ENCODE peak calls at places on chromosome 18, in six cellular contexts. B, Y, S, I, O and C are unnamed samples.

GRCh38 chr18:36459786-36460185 is 162.3 kb downstream of the FHOD3 start:
- DNase-seq in B (no peak), Y (no peak), S (no peak), I (no peak), O (no peak), C (no peak)

GRCh38 chr18:13547347-13547746 is 179.0 kb downstream of the FAM210A start:
- DNase-seq in B (no peak), Y (no peak), S (no peak), I (no peak), O (no peak), C (no peak)

GRCh38 chr18:47931707-47932103 is 1.2 kb upstream of the SMAD2 start:
- DNase-seq in B (no peak), Y (no peak), S (peak), I (peak), O (no peak), C (peak)

GRCh38 chr18:29172151-29173015 is 995.5 kb upstream of the CDH2 start:
- DNase-seq in B (peak), Y (peak), S (no peak), I (no peak), O (no peak), C (no peak)

GRCh38 chr18:50240083-50240563 is 26.2 kb downstream of the CFAP53 start:
- DNase-seq in B (peak), Y (peak), S (no peak), I (no peak), O (peak), C (no peak)

GRCh38 chr18:28584726-28585125 is 407.8 kb upstream of the CDH2 start:
- DNase-seq in B (peak), Y (peak), S (no peak), I (peak), O (peak), C (no peak)

GRCh38 chr18:52822160-52822559 is 482.2 kb downstream of the DCC start:
- DNase-seq in B (no peak), Y (no peak), S (no peak), I (no peak), O (no peak), C (no peak)

GRCh38 chr18:13612111-13612997 is 114.0 kb downstream of the FAM210A start:
- DNase-seq in B (no peak), Y (no peak), S (no peak), I (no peak), O (no peak), C (peak)

GRCh38 chr18:51593931-51594330 is 396.4 kb upstream of the MEX3C start:
- DNase-seq in B (no peak), Y (no peak), S (no peak), I (no peak), O (no peak), C (no peak)

GRCh38 chr18:11741505-11742145 is 52.6 kb downstream of the GNAL start:
- DNase-seq in B (peak), Y (no peak), S (peak), I (peak), O (peak), C (no peak)

GRCh38 chr18:13302611-13303267 is 84.2 kb downstream of the LDLRAD4 start:
- DNase-seq in B (no peak), Y (no peak), S (no peak), I (no peak), O (no peak), C (no peak)

GRCh38 chr18:29087616-29088246 is 910.8 kb upstream of the CDH2 start:
- DNase-seq in B (no peak), Y (peak), S (no peak), I (no peak), O (no peak), C (peak)

GRCh38 chr18:12076424-12077140 is 17.1 kb upstream of the ANKRD62 start:
- DNase-seq in B (peak), Y (peak), S (no peak), I (peak), O (no peak), C (no peak)

GRCh38 chr18:78641689-78642231 is 337.9 kb upstream of the SALL3 start:
- DNase-seq in B (no peak), Y (no peak), S (no peak), I (no peak), O (no peak), C (no peak)

GRCh38 chr18:50151876-50152275 is 43.1 kb downstream of the MYO5B start:
- DNase-seq in B (peak), Y (peak), S (peak), I (no peak), O (no peak), C (no peak)

GRCh38 chr18:23138470-23138869 is 3.2 kb downstream of the CABLES1 start:
- DNase-seq in B (no peak), Y (no peak), S (no peak), I (no peak), O (no peak), C (no peak)

GRCh38 chr18:54327818-54328217 is 29.8 kb downstream of the STARD6 start:
- DNase-seq in B (peak), Y (no peak), S (no peak), I (no peak), O (no peak), C (no peak)

GRCh38 chr18:73060666-73061270 is 193.0 kb upstream of the NETO1 start:
- DNase-seq in B (peak), Y (peak), S (no peak), I (no peak), O (no peak), C (no peak)

GRCh38 chr18:50665519-50665918 is 105.6 kb downstream of the MAPK4 start:
- DNase-seq in B (no peak), Y (no peak), S (no peak), I (no peak), O (no peak), C (no peak)

GRCh38 chr18:56162871-56163270 is 475.5 kb downstream of the TXNL1 start:
- DNase-seq in B (no peak), Y (peak), S (no peak), I (no peak), O (no peak), C (no peak)

GRCh38 chr18:48885266-48885950 is 65.4 kb downstream of the SMAD7 start:
- DNase-seq in B (no peak), Y (no peak), S (no peak), I (no peak), O (no peak), C (no peak)

GRCh38 chr18:57767259-57768050 is 35.7 kb downstream of the ATP8B1 start:
- DNase-seq in B (no peak), Y (no peak), S (no peak), I (no peak), O (no peak), C (no peak)

GRCh38 chr18:49025767-49026500 is 75.2 kb upstream of the SMAD7 start:
- DNase-seq in B (no peak), Y (no peak), S (no peak), I (no peak), O (no peak), C (no peak)

GRCh38 chr18:48412339-48412929 is 3.3 kb upstream of the ZBTB7C start:
- DNase-seq in B (peak), Y (no peak), S (peak), I (peak), O (peak), C (peak)

GRCh38 chr18:39454866-39455265 is 1889.3 kb upstream of the CELF4 start:
- DNase-seq in B (no peak), Y (no peak), S (no peak), I (no peak), O (no peak), C (no peak)

GRCh38 chr18:13369756-13370510 is 151.4 kb downstream of the LDLRAD4 start:
- DNase-seq in B (no peak), Y (peak), S (no peak), I (no peak), O (no peak), C (no peak)

GRCh38 chr18:58611471-58612131 is 17.3 kb downstream of the ALPK2 start:
- DNase-seq in B (no peak), Y (peak), S (no peak), I (peak), O (no peak), C (no peak)

GRCh38 chr18:48136051-48136543 is 205.6 kb upstream of the SMAD2 start:
- DNase-seq in B (no peak), Y (no peak), S (no peak), I (peak), O (no peak), C (no peak)

GRCh38 chr18:67634631-67635338 is 118.3 kb upstream of the DSEL start:
- DNase-seq in B (no peak), Y (no peak), S (no peak), I (peak), O (no peak), C (no peak)

GRCh38 chr18:47417807-47418206 is 166.3 kb upstream of the SKOR2 start:
- DNase-seq in B (no peak), Y (peak), S (no peak), I (no peak), O (no peak), C (no peak)

GRCh38 chr18:79589601-79590091 is 90.0 kb upstream of the CTDP1 start:
- DNase-seq in B (no peak), Y (no peak), S (no peak), I (no peak), O (no peak), C (no peak)

GRCh38 chr18:31657823-31658669 is 26.3 kb downstream of the B4GALT6 start:
- DNase-seq in B (no peak), Y (no peak), S (no peak), I (no peak), O (no peak), C (no peak)

GRCh38 chr18:46481048-46481846 is 175.8 kb downstream of the LOXHD1 start:
- DNase-seq in B (peak), Y (peak), S (peak), I (peak), O (peak), C (peak)

GRCh38 chr18:70418551-70419311 is 129.9 kb downstream of the SOCS6 start:
- DNase-seq in B (no peak), Y (peak), S (no peak), I (no peak), O (no peak), C (no peak)

GRCh38 chr18:21262979-21263378 is 20.9 kb downstream of the GREB1L start:
- DNase-seq in B (no peak), Y (peak), S (no peak), I (peak), O (no peak), C (no peak)
- H2AFZ ChIP-seq in B (no peak), Y (no peak), S (no peak), I (no peak), O (no peak), C (no peak)

DNA sequence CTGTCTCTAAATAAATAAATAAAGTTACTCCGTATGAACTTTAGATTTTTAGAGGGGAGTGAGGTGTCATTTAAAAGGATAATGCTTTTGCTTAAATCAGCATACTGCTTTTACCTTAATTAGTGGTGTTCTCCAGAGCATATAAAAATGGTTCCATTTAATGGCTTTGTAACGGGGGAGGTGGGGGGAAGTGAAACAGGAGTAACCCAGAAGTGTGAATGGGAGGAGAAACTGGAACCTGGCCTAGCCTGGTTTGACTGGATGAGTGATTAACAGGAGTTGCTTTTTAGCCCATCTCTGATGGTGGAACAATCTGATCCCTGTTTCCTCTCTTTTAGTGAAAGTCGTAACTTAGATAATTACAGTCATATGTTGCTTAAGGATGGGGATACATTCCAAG is 1.6 kb downstream of the CNDP2 start:
- DNase-seq in B (no peak), Y (no peak), S (no peak), I (no peak), O (no peak), C (no peak)
- H3K4me3 ChIP-seq in B (no peak), Y (no peak), S (no peak), I (peak), O (peak), C (peak)

GRCh38 chr18:3245853-3246635 is 1.6 kb upstream of the MYL12A start:
- DNase-seq in B (peak), Y (peak), S (peak), I (peak), O (peak), C (peak)

GRCh38 chr18:3246636-3247242 is 862 bp upstream of the MYL12A start:
- DNase-seq in B (peak), Y (no peak), S (peak), I (peak), O (no peak), C (peak)

GRCh38 chr18:3248062-3248669 is 565 bp downstream of the MYL12A start:
- DNase-seq in B (no peak), Y (peak), S (no peak), I (peak), O (no peak), C (peak)

GRCh38 chr18:3248670-3249359 is 1.2 kb downstream of the MYL12A start:
- DNase-seq in B (peak), Y (peak), S (no peak), I (no peak), O (no peak), C (peak)

DNA sequence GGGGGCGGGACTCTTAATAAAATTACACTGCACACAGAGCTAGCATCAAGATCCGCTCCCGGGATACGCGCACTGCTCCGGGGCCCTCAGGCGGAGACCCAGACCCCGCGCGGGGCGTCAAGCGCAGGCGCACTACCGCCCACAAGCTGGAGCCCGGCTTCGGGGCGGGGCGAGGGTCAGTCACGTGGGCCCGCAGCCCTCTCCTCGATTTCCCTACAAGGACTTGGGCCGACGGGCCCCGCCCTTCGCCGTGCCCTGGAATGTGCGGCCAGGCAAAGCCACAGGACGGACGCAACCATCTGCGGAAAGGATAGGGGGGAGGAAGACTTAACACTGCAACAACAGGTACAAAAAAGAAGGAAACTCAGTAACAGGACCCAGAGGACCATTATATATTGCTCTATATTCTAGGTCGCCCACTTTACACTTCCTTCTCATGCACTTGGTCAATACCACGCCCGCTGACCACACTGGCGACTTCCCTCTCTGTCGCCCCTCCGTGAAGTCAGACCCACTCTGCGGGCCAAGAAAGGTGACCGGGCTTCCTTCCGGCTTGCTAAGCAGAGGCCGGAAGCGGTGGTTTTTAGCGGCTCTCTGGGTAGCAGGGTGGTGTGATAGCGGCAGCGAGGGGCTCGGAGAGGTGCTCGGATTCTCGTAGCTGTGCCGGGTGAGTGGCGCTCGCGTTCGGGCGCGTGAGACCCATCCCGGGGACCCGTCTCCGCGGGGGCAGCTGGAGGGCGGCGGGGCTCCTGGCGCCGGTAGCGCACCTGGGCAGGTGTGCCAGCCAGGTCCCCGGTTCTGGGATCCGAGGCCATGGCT is at the start of gene MYL12A:
- DNase-seq in B (peak), Y (peak), S (peak), I (peak), O (peak), C (peak)
- TF ChIP-seq EZH2 in B (no peak), Y (no peak), S (no peak), I (no peak), O (no peak), C (no peak)

DNA sequence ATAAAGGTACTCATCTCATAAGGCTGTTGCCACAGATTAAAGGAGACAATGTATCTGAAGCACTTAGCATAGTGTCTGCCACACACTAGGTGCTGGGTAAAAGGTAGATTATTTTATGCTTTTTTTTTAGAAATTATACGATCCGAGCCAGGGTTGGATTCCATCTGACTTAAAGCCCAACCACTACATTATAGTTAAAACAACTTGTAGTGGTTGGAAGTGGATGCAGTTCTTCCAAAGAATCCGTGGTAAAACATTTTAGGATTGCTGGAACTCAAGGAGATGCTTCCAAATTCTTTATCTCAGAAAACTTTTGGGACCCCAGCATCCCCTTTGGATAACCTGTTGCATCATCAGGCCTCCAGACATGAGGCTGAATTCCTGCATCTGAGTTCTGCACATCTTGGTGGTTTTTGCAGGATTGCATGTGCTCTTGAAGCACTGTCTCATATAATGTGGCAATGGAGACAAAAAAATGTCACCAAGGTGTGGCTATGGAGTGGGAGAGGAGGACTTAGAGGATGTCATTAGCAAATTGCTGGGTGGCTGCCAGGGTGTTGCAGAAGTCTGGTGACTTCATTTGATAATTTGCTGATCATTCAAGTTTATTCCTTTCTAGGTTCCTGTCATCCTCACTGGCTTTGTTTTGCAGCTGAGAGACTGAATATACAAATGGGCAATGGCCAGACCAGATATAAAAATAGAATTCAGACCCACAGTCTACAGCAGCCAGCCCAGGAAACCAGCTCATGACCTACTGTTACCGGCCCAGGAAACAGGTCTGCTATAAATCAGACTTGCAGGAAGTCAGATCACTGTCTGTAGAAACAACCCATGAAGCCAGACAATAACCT is 207.8 kb downstream of the BCL2 start:
- DNase-seq in B (no peak), Y (no peak), S (no peak), I (no peak), O (no peak), C (no peak)
- H2AFZ ChIP-seq in B (no peak), Y (no peak), S (no peak), I (no peak), O (no peak), C (no peak)